ENCODE peak calls at places on chromosomes 2 and 18, in five cellular contexts. N is neuronal stem cell, J is H1, H is IMR-90, S is trophoblast cell. L is an unnamed sample. For H3K4me1, the result is how much of the 10 kb centered on the place peaks cover.

GRCh38 chr2:237128026-237128703 is 42.5 kb downstream of the COPS8 start:
- DNase-seq in N (peak), J (peak), H (peak), S (peak), L (peak)

GRCh38 chr2:201886504-201886903 is 80.2 kb downstream of the CDK15 start:
- DNase-seq in N (no peak), S (no peak), J (no peak), H (peak), L (no peak)

GRCh38 chr2:160680294-160680693 is 186.7 kb upstream of the RBMS1 start:
- DNase-seq in H (peak), S (no peak), J (no peak), N (no peak), L (no peak)

GRCh38 chr2:26854283-26854827 is 6.4 kb downstream of the DPYSL5 start:
- DNase-seq in J (no peak), N (no peak), S (no peak), H (no peak), L (no peak)

GRCh38 chr18:63889641-63890040 is 2.1 kb downstream of the SERPINB2 start:
- DNase-seq in H (no peak), S (peak), J (no peak), N (no peak), L (no peak)

GRCh38 chr2:207950063-207950760 is 75.1 kb downstream of the PLEKHM3 start:
- DNase-seq in H (no peak), J (no peak), S (no peak), N (no peak), L (no peak)

GRCh38 chr2:44479127-44479887 is 117.6 kb downstream of the CAMKMT start:
- DNase-seq in S (peak), J (peak), H (peak), N (peak), L (peak)

GRCh38 chr2:193103064-193103463 is 908.3 kb upstream of the TMEFF2 start:
- DNase-seq in S (no peak), H (no peak), J (no peak), N (no peak), L (peak)

GRCh38 chr2:12824304-12824761 is 107.6 kb downstream of the TRIB2 start:
- DNase-seq in S (no peak), N (no peak), H (peak), J (no peak), L (peak)

GRCh38 chr2:188734688-188735087 is 239.5 kb upstream of the COL3A1 start:
- DNase-seq in H (peak), N (no peak), S (no peak), J (peak), L (no peak)

GRCh38 chr2:191703079-191703725 is 25.3 kb downstream of the NABP1 start:
- DNase-seq in H (no peak), J (no peak), N (no peak), S (no peak), L (no peak)

GRCh38 chr2:95388878-95389255 is 13.6 kb upstream of the FAHD2A start:
- DNase-seq in S (no peak), N (no peak), H (no peak), J (no peak), L (no peak)

GRCh38 chr2:95359501-95359930 is 43.0 kb upstream of the FAHD2A start:
- DNase-seq in J (no peak), S (no peak), N (no peak), H (no peak), L (no peak)

GRCh38 chr2:84959494-84960156 is 11.3 kb upstream of the KCMF1 start:
- DNase-seq in J (peak), H (peak), S (peak), N (no peak), L (no peak)
- H4K91ac ChIP-seq in J (peak), H (peak), S (peak), N (no peak), L (no peak)

GRCh38 chr2:60450488-60450887 is 103.0 kb downstream of the BCL11A start:
- DNase-seq in N (no peak), J (no peak), H (no peak), S (no peak), L (no peak)
- H3K4me1 ChIP-seq in N (under half), J (under half), H (under half), S (under half), L (under half)

DNA sequence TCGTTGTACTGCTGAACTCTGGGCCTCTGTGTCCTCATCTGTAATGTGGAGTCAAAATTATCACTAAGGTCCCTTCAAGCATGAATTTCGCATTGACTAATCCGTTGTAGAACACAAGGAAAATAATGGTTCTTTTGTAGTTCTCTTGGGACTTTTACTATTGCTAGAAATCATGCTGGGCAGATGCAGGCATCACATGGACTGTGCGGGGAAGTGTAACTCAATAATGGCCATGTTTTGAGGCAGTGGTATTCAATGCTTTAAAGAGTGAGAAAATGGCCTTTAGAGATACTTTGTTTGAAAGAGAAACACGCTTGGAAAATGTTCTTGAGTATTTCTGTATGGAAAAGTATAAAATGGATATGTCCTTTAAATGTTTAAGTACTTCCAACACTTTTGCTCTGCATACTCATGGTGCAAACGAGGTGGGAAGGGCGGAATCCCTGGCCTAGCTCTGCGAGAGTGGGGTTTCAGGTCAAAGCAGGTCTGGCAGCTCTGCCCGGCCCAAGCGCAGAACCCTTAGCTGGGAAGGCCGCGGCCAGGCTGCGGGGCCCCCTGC is 117.3 kb upstream of the MSTN start:
- DNase-seq in S (no peak), J (no peak), N (no peak), H (no peak), L (no peak)
- H3K4me3 ChIP-seq in S (peak), J (peak), N (peak), H (peak), L (peak)

GRCh38 chr2:10359246-10359645 is 56.5 kb downstream of the HPCAL1 start:
- DNase-seq in S (no peak), J (no peak), N (no peak), H (no peak), L (no peak)

GRCh38 chr2:10356459-10356851 is 53.8 kb downstream of the HPCAL1 start:
- DNase-seq in H (no peak), N (no peak), J (no peak), S (no peak), L (no peak)

GRCh38 chr2:10357770-10358169 is 55.1 kb downstream of the HPCAL1 start:
- DNase-seq in N (no peak), S (no peak), H (no peak), J (no peak), L (no peak)

GRCh38 chr2:10355471-10356458 is 53.1 kb downstream of the HPCAL1 start:
- DNase-seq in S (peak), N (no peak), J (no peak), H (no peak), L (no peak)

DNA sequence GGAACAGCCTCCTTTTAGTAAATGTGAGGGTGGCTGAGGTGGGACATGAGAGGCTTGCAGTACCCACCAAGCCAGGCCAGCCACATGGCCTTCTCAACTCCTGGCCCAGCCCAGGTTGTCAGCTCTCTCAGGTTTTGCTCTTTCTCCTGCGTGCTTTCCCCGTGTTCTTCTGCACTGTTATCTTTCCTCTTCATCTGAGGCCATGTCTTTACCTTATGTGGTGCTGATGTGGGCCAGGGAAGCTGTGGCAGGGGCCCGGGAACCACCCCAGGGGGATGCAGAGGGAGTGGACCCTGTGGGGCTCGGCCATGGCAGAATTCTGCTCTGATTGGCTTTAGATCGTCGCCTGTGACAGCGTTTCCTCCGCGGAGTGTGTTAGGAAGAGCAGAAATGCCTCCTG is 54.5 kb downstream of the HPCAL1 start:
- DNase-seq in N (no peak), S (no peak), H (no peak), J (no peak), L (no peak)
- H4K91ac ChIP-seq in N (no peak), S (no peak), H (no peak), J (no peak), L (no peak)

GRCh38 chr18:23859466-23860352 is 154.8 kb upstream of the TTC39C start:
- DNase-seq in S (no peak), N (no peak), J (no peak), H (no peak), L (no peak)
- H3K4me1 ChIP-seq in S (under half), N (under half), J (under half), H (under half), L (under half)

GRCh38 chr2:228840113-228840742 is 430.9 kb downstream of the PID1 start:
- DNase-seq in S (no peak), N (no peak), H (no peak), J (no peak), L (no peak)
- H3K4me3 ChIP-seq in S (no peak), N (no peak), H (no peak), J (no peak), L (no peak)

GRCh38 chr2:109184368-109184767 is 55.4 kb downstream of the SH3RF3 start:
- DNase-seq in N (no peak), H (no peak), J (no peak), S (no peak), L (no peak)
- H4K91ac ChIP-seq in N (no peak), H (peak), J (no peak), S (no peak), L (no peak)